ENCODE peak calls at places on chromosomes 2 and 18, in ten cellular contexts. Q is neural progenitor cell, P is lower lobe of right lung, C is brain microvascular endothelial cell, T is cardiac fibroblast, E is AG04450, J is colonic mucosa, N is AG09309, V is spleen, S is dorsolateral prefrontal cortex. L is an unnamed sample.

GRCh38 chr2:232437130-232437620 is 18.8 kb upstream of the ALPI start:
- DNase-seq in Q (no peak), P (peak; percentile 37), C (no peak), T (no peak), E (no peak), J (no peak), N (no peak), V (peak; percentile 49), S (no peak), L (no peak)

GRCh38 chr2:109229094-109229675 is 100.2 kb downstream of the SH3RF3 start:
- DNase-seq in Q (no peak), P (no peak), C (no peak), T (no peak), E (no peak), J (no peak), N (no peak), V (no peak), S (no peak), L (no peak)

GRCh38 chr2:199771948-199772692 is 78.9 kb downstream of the FTCDNL1 start:
- DNase-seq in Q (no peak), P (no peak), C (no peak), T (no peak), E (no peak), J (no peak), N (no peak), V (no peak), S (no peak), L (no peak)

GRCh38 chr18:43543236-43543635 is 265.9 kb upstream of the SYT4 start:
- DNase-seq in Q (no peak), P (no peak), C (no peak), T (no peak), E (no peak), J (no peak), N (no peak), V (no peak), S (no peak), L (no peak)

GRCh38 chr2:175025946-175026345 is 20.8 kb upstream of the CHN1 start:
- DNase-seq in Q (no peak), P (no peak), C (no peak), T (peak; percentile 14), E (no peak), J (no peak), N (peak; percentile 11), V (no peak), S (no peak), L (no peak)

GRCh38 chr2:112137516-112138142 is 556 bp upstream of the FBLN7 start:
- DNase-seq in Q (no peak), P (no peak), C (no peak), T (peak; percentile 13), E (no peak), J (no peak), N (peak; percentile 24), V (no peak), S (no peak), L (no peak)

GRCh38 chr2:3870997-3871396 is 167.6 kb downstream of the DCDC2C start:
- DNase-seq in Q (no peak), P (no peak), C (no peak), T (no peak), E (no peak), J (no peak), N (no peak), V (no peak), S (no peak), L (no peak)

GRCh38 chr2:63719052-63719451 is 122.6 kb upstream of the UGP2 start:
- DNase-seq in Q (peak; percentile 11), P (no peak), C (no peak), T (no peak), E (no peak), J (no peak), N (no peak), V (no peak), S (no peak), L (no peak)

GRCh38 chr2:240216197-240216596 is 75.7 kb upstream of the OTOS start:
- DNase-seq in Q (no peak), P (no peak), C (no peak), T (no peak), E (no peak), J (no peak), N (no peak), V (peak; percentile 46), S (peak; percentile 76), L (no peak)

GRCh38 chr2:218093879-218094278 is 24.8 kb downstream of the RUFY4 start:
- DNase-seq in Q (no peak), P (no peak), C (no peak), T (no peak), E (no peak), J (no peak), N (no peak), V (no peak), S (no peak), L (no peak)

GRCh38 chr2:23594079-23594494 is 209.1 kb downstream of the KLHL29 start:
- DNase-seq in Q (no peak), P (peak; percentile 41), C (no peak), T (no peak), E (no peak), J (no peak), N (no peak), V (peak; percentile 59), S (no peak), L (no peak)

GRCh38 chr2:183532514-183532913 is 408.3 kb downstream of the NUP35 start:
- DNase-seq in Q (no peak), P (no peak), C (peak; percentile 3), T (no peak), E (no peak), J (no peak), N (no peak), V (no peak), S (no peak), L (no peak)

GRCh38 chr2:196380098-196380497 is 208.7 kb upstream of the STK17B start:
- DNase-seq in Q (no peak), P (no peak), C (no peak), T (no peak), E (no peak), J (no peak), N (no peak), V (no peak), S (no peak), L (no peak)

GRCh38 chr18:79405781-79406575 is 10.2 kb downstream of the NFATC1 start:
- DNase-seq in Q (no peak), P (peak; percentile 84), C (no peak), T (no peak), E (no peak), J (peak; percentile 64), N (no peak), V (peak; percentile 97), S (no peak), L (no peak)

GRCh38 chr2:136344339-136344738 is 226.4 kb upstream of the CXCR4 start:
- DNase-seq in Q (no peak), P (no peak), C (no peak), T (no peak), E (no peak), J (no peak), N (no peak), V (no peak), S (no peak), L (no peak)

GRCh38 chr18:13461488-13461887 is 242.9 kb downstream of the LDLRAD4 start:
- DNase-seq in Q (no peak), P (no peak), C (no peak), T (no peak), E (no peak), J (no peak), N (no peak), V (no peak), S (no peak), L (no peak)

GRCh38 chr2:21256006-21256405 is 132.2 kb downstream of the TDRD15 start:
- DNase-seq in Q (peak; percentile 60), P (no peak), C (peak; percentile 53), T (peak; percentile 11), E (no peak), J (peak; percentile 64), N (no peak), V (no peak), S (peak; percentile 78), L (no peak)

GRCh38 chr2:168363382-168364092 is 92.5 kb upstream of the CERS6 start:
- DNase-seq in Q (no peak), P (no peak), C (no peak), T (no peak), E (no peak), J (no peak), N (no peak), V (no peak), S (no peak), L (no peak)

GRCh38 chr2:207143474-207144190 is 22.1 kb downstream of the KLF7 start:
- DNase-seq in Q (peak; percentile 47), P (peak; percentile 79), C (no peak), T (peak; percentile 94), E (no peak), J (peak; percentile 52), N (no peak), V (peak; percentile 85), S (no peak), L (no peak)

GRCh38 chr18:11802586-11802985 is 48.6 kb upstream of the CHMP1B start:
- DNase-seq in Q (no peak), P (no peak), C (no peak), T (no peak), E (no peak), J (no peak), N (no peak), V (no peak), S (no peak), L (no peak)
- TF ChIP-seq CTCF in Q (no peak), P (no peak), C (no peak), T (no peak), E (no peak), J (no peak), N (no peak), V (no peak), S (no peak), L (no peak)

DNA sequence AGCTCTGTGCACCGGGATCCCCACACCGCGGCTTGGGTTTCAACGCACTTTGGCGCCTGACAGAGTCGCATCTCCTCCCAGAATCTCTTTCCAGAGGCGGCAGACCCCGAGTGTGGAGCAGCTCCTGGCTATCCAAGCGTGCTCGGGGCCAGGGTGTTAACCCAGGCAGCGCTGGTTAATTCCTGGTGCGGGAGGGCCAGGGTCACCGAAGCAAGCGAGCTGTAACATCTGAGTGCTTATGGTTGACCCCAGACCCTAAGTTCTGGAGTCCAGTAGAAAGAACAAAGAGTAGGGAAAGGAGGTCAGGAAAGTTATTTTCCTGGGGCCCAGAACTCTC is 566 bp upstream of the OSR1 start:
- DNase-seq in Q (no peak), P (no peak), C (no peak), T (no peak), E (no peak), J (no peak), N (no peak), V (no peak), S (no peak), L (no peak)
- H3K4me3 ChIP-seq in Q (peak overlapping the region; percentile 54), P (peak overlapping the region; percentile 67), C (peak overlapping the region; percentile 67), T (peak overlapping the region; percentile 76), E (peak overlapping the region; percentile 61), J (peak overlapping the region; percentile 52), N (peak overlapping the region; percentile 86), V (peak overlapping the region; percentile 47), S (no peak overlapping the region), L (peak overlapping the region; percentile 77)

GRCh38 chr18:42401131-42401673 is 446.2 kb downstream of the PIK3C3 start:
- DNase-seq in Q (peak; percentile 15), P (no peak), C (no peak), T (no peak), E (no peak), J (no peak), N (no peak), V (no peak), S (no peak), L (no peak)
- TF ChIP-seq CTCF in Q (peak; percentile 32), P (no peak), C (peak; percentile 27), T (no peak), E (no peak), J (no peak), N (no peak), V (no peak), S (no peak), L (no peak)

GRCh38 chr2:88880441-88880953 is 189.0 kb downstream of the RPIA start:
- DNase-seq in Q (peak; percentile 11), P (no peak), C (peak; percentile 47), T (peak; percentile 66), E (no peak), J (peak; percentile 53), N (peak; percentile 14), V (no peak), S (no peak), L (no peak)
- H3K4me3 ChIP-seq in Q (no peak overlapping the region), P (no peak overlapping the region), C (no peak overlapping the region), T (no peak overlapping the region), E (no peak overlapping the region), J (no peak overlapping the region), N (no peak overlapping the region), V (no peak overlapping the region), S (no peak overlapping the region), L (no peak overlapping the region)